ENCODE peak calls at places on chromosomes 6 and 20, in six cellular contexts. N, P, T, H, K and Q are unnamed samples.

GRCh38 chr6:168886306-168886854 is 367.3 kb downstream of the THBS2 start:
- DNase-seq in N (no peak), P (no peak), T (no peak), H (no peak), K (no peak), Q (no peak)

GRCh38 chr6:116971959-116972358 is 94.9 kb downstream of the RFX6 start:
- DNase-seq in N (peak), P (no peak), T (peak), H (peak), K (peak), Q (peak)

GRCh38 chr6:71393471-71393870 is 104.9 kb downstream of the OGFRL1 start:
- DNase-seq in N (peak), P (no peak), T (no peak), H (peak), K (no peak), Q (no peak)

GRCh38 chr6:90975741-90976140 is 388.9 kb upstream of the MAP3K7 start:
- DNase-seq in N (no peak), P (no peak), T (no peak), H (no peak), K (no peak), Q (no peak)

GRCh38 chr20:19598117-19598516 is 159.9 kb upstream of the RIN2 start:
- DNase-seq in N (no peak), P (no peak), T (no peak), H (no peak), K (no peak), Q (no peak)

GRCh38 chr6:163588211-163588919 is 173.8 kb downstream of the QKI start:
- DNase-seq in N (peak), P (no peak), T (no peak), H (peak), K (no peak), Q (no peak)

GRCh38 chr6:99393698-99394531 is at the start of gene COQ3:
- DNase-seq in N (peak), P (peak), T (peak), H (peak), K (peak), Q (peak)

GRCh38 chr20:53157443-53158408 is 185.6 kb downstream of the TSHZ2 start:
- DNase-seq in N (peak), P (peak), T (peak), H (peak), K (peak), Q (peak)

GRCh38 chr20:9488063-9488462 is 26.3 kb upstream of the LAMP5 start:
- DNase-seq in N (no peak), P (no peak), T (no peak), H (no peak), K (no peak), Q (no peak)

GRCh38 chr20:16947346-16947943 is 199.3 kb downstream of the OTOR start:
- DNase-seq in N (no peak), P (no peak), T (no peak), H (peak), K (peak), Q (no peak)

GRCh38 chr6:5130135-5130866 is 45.2 kb downstream of the PPP1R3G start:
- DNase-seq in N (no peak), P (no peak), T (no peak), H (no peak), K (no peak), Q (no peak)

GRCh38 chr6:18177566-18177965 is 22.3 kb downstream of the KDM1B start:
- DNase-seq in N (no peak), P (no peak), T (no peak), H (no peak), K (no peak), Q (no peak)

GRCh38 chr6:144360401-144360800 is 75.3 kb downstream of the UTRN start:
- DNase-seq in N (no peak), P (no peak), T (peak), H (no peak), K (peak), Q (no peak)

DNA sequence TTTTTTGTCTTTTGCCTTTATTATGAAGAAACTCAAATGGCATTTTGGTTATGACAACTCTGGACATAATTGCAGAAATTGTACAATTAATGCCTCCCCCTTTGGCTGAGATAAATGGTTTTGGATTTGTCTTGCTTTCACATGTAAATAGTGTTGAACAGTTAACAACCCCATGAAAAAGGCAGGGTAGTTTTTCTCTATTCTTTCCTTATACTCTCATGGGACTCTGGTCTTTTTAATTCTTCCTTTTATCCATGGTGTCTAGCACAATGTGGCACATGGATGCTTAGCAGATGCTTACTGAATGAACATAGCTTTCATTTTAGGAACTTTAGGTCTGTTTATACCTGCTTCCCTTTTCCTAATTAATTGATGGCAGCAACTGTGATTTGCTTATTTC is 75.6 kb downstream of the NCOA3 start:
- DNase-seq in N (no peak), P (no peak), T (no peak), H (no peak), K (no peak), Q (no peak)
- H3K4me3 ChIP-seq in N (no peak), P (no peak), T (no peak), H (no peak), K (no peak), Q (no peak)

DNA sequence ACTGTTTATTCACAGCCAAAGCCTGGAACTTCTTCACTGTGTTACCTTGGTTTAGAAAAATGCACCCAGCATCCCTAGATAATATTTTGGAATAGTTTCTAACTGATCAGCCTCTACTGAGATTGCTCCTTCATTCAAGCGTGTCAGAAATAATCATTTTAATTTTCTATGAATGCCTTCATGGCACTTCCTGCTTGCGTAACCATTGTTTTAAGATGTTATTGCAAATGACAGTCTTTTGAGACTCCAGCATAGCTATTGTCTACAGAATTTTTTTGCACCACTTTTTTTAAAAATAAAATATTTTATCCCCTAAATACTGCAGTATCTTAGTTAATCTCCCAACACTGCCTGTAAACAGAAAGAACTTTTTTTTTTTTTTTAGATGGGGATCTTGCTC is 213.1 kb downstream of the PHACTR1 start:
- DNase-seq in N (no peak), P (no peak), T (no peak), H (no peak), K (no peak), Q (no peak)
- H2BK5ac ChIP-seq in N (no peak), P (no peak), T (no peak), H (no peak), K (no peak), Q (no peak)

DNA sequence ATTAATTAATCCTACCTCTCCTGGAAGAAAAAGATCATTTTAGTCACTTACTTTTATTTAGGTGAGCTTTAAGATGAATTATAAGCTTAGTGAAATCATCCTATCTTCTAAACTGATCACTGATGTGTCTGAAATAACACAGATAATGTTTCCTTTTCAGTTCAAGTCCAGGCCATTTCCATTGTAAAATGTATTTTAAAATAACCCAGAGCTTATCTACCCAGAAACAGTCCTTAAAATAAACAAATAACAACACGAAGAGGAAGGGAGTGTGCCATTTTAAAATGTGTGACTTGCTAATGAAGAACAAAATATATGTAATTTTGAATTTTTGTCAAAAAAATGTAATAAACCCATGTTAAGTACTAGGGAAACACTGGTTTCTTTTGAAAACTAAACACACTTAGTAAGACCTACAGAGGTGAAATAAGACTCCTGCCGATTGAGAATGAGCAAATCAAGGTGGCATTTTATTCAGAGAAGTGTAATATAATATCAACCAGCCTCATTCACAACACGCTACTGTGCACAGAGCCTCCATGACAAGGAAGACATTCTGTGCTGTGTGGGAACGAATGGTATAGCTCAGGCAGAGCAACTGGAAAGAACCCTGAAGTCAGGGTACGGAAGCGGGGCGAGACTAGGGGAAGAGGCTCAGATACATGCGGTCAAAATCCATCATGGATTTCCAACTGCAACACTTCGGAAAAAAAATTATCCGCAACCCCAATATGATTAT is 7.7 kb downstream of the LRP11 start:
- DNase-seq in N (no peak), P (no peak), T (no peak), H (peak), K (no peak), Q (no peak)
- H3K4me3 ChIP-seq in N (peak), P (no peak), T (no peak), H (no peak), K (no peak), Q (no peak)

GRCh38 chr6:109381747-109382575 is at the start of gene CD164:
- DNase-seq in N (peak), P (peak), T (peak), H (peak), K (peak), Q (no peak)
- H2BK5ac ChIP-seq in N (peak), P (peak), T (peak), H (peak), K (peak), Q (peak)

GRCh38 chr6:28213213-28213523 is 11.9 kb upstream of the ZSCAN9 start:
- DNase-seq in N (no peak), P (no peak), T (no peak), H (no peak), K (no peak), Q (no peak)

GRCh38 chr6:28211840-28212509 is 13.1 kb upstream of the ZSCAN9 start:
- DNase-seq in N (no peak), P (no peak), T (peak), H (no peak), K (no peak), Q (peak)

GRCh38 chr6:28215425-28215824 is 9.7 kb upstream of the ZSCAN9 start:
- DNase-seq in N (peak), P (no peak), T (no peak), H (no peak), K (no peak), Q (no peak)

GRCh38 chr6:28209753-28210535 is 15.1 kb upstream of the ZSCAN9 start:
- DNase-seq in N (no peak), P (no peak), T (no peak), H (no peak), K (no peak), Q (no peak)

GRCh38 chr6:28212510-28213212 is 12.4 kb upstream of the ZSCAN9 start:
- DNase-seq in N (peak), P (peak), T (peak), H (peak), K (peak), Q (peak)
- H3K4me3 ChIP-seq in N (peak), P (peak), T (peak), H (peak), K (no peak), Q (peak)